ENCODE peak calls at places on chromosomes 1 and 21, in six cellular contexts. A, C, E, Y, D and L are unnamed samples.

GRCh38 chr1:14598498-14599172 is at the start of gene KAZN:
- DNase-seq in D (no peak), C (no peak), A (peak), E (peak), Y (peak), L (no peak)

GRCh38 chr1:208158640-208159541 is 85.3 kb downstream of the PLXNA2 start:
- DNase-seq in Y (no peak), C (no peak), D (no peak), A (no peak), E (no peak), L (no peak)

GRCh38 chr1:211335507-211336157 is 9.0 kb downstream of the TRAF5 start:
- DNase-seq in E (no peak), Y (no peak), D (no peak), A (no peak), C (no peak), L (no peak)

GRCh38 chr21:42411197-42411869 is 7.6 kb downstream of the UBASH3A start:
- DNase-seq in D (no peak), E (peak), Y (no peak), A (no peak), C (no peak), L (no peak)

GRCh38 chr21:39867198-39867650 is at the start of gene PCP4:
- DNase-seq in Y (peak), C (peak), A (peak), E (peak), D (peak), L (peak)

GRCh38 chr1:33918368-33918767 is 54.5 kb downstream of the HMGB4 start:
- DNase-seq in E (no peak), Y (peak), D (no peak), A (no peak), C (no peak), L (peak)

GRCh38 chr1:180494370-180494769 is 8.0 kb downstream of the ACBD6 start:
- DNase-seq in C (no peak), E (no peak), Y (no peak), A (no peak), D (no peak), L (no peak)

GRCh38 chr1:101388904-101389546 is 152.2 kb downstream of the S1PR1 start:
- DNase-seq in Y (no peak), E (no peak), D (no peak), A (no peak), C (no peak), L (peak)

GRCh38 chr1:38138498-38139233 is 92.1 kb upstream of the POU3F1 start:
- DNase-seq in D (no peak), Y (peak), C (no peak), A (peak), E (no peak), L (peak)

GRCh38 chr1:13950637-13951036 is 250.6 kb downstream of the PRDM2 start:
- DNase-seq in D (no peak), A (no peak), Y (no peak), E (peak), C (no peak), L (no peak)

GRCh38 chr21:21101911-21102310 is 103.7 kb downstream of the NCAM2 start:
- DNase-seq in Y (no peak), C (no peak), A (peak), D (no peak), E (peak), L (peak)

GRCh38 chr1:224524679-224525078 is 90.1 kb upstream of the WDR26 start:
- DNase-seq in E (no peak), D (no peak), C (no peak), Y (peak), A (peak), L (peak)